ENCODE peak calls at places on chromosomes 5 and 9, in nine cellular contexts. Q is nucleus accumbens; T is kidney; S is activated CD4-positive, CD25-positive, alpha-beta regulatory T cell; F is WTC11; U is CD4-positive, alpha-beta T cell; J is coronary artery; D is astrocyte of the spinal cord; P is ureter. W is an unnamed sample.

GRCh38 chr5:24232929-24233328 is 411.8 kb downstream of the CDH10 start:
- DNase-seq in Q (no peak), S (no peak), F (no peak), D (no peak), U (no peak), T (no peak), P (no peak), J (no peak), W (no peak)

GRCh38 chr5:138595396-138595795 is 20.2 kb upstream of the HSPA9 start:
- DNase-seq in P (no peak), S (no peak), J (no peak), T (no peak), D (no peak), Q (no peak), F (no peak), U (no peak), W (no peak)

GRCh38 chr5:172283862-172284274 is 304 bp upstream of the UBTD2 start:
- DNase-seq in F (peak), Q (peak), D (peak), T (peak), J (no peak), P (peak), S (peak), U (peak), W (peak)

GRCh38 chr9:92171281-92171680 is 56.1 kb upstream of the SPTLC1 start:
- DNase-seq in P (no peak), J (no peak), U (no peak), F (no peak), D (no peak), Q (no peak), T (no peak), S (no peak), W (no peak)

GRCh38 chr5:180494060-180494509 is at the start of gene CNOT6:
- DNase-seq in F (peak), J (peak), D (peak), P (peak), S (peak), U (peak), T (peak), Q (peak), W (peak)

GRCh38 chr9:124309665-124310064 is 51.9 kb downstream of the NEK6 start:
- DNase-seq in P (no peak), D (peak), F (no peak), U (no peak), S (no peak), J (no peak), Q (no peak), T (no peak), W (no peak)

GRCh38 chr9:37338218-37338617 is 84.3 kb upstream of the GRHPR start:
- DNase-seq in D (no peak), F (no peak), J (no peak), S (no peak), P (no peak), Q (no peak), T (no peak), U (no peak), W (no peak)

GRCh38 chr5:65924366-65925093 is 1.8 kb upstream of the ERBIN start:
- DNase-seq in P (no peak), Q (no peak), T (no peak), F (no peak), D (peak), J (no peak), S (no peak), U (no peak), W (no peak)

GRCh38 chr9:130306826-130307666 is 41.5 kb downstream of the HMCN2 start:
- DNase-seq in Q (no peak), J (no peak), U (no peak), P (no peak), T (peak), F (no peak), D (no peak), S (no peak), W (no peak)

GRCh38 chr9:92404437-92404836 is at the start of gene OGN:
- DNase-seq in Q (no peak), D (peak), F (no peak), P (no peak), U (no peak), J (no peak), T (no peak), S (no peak), W (no peak)

GRCh38 chr5:43209833-43210232 is 17.8 kb downstream of the NIM1K start:
- DNase-seq in U (no peak), D (no peak), J (no peak), Q (no peak), P (no peak), F (no peak), T (no peak), S (no peak), W (no peak)

GRCh38 chr5:177430972-177431316 is 4.5 kb downstream of the GRK6 start:
- DNase-seq in S (no peak), P (no peak), D (no peak), T (no peak), F (no peak), U (no peak), Q (no peak), J (peak), W (no peak)

GRCh38 chr5:90386099-90386710 is 23.4 kb downstream of the CETN3 start:
- DNase-seq in J (no peak), P (no peak), S (no peak), T (no peak), U (no peak), D (peak), Q (no peak), F (no peak), W (no peak)

GRCh38 chr5:59241119-59241518 is 652.4 kb downstream of the PDE4D start:
- DNase-seq in Q (no peak), T (no peak), J (no peak), D (no peak), S (no peak), P (no peak), F (no peak), U (no peak), W (no peak)

GRCh38 chr9:137776306-137776995 is 101.1 kb upstream of the CACNA1B start:
- DNase-seq in Q (no peak), S (no peak), F (no peak), D (no peak), P (no peak), J (no peak), U (no peak), T (peak), W (no peak)

GRCh38 chr9:11417782-11418181 is 805.0 kb upstream of the PTPRD start:
- DNase-seq in T (no peak), J (no peak), Q (no peak), D (no peak), U (no peak), P (no peak), S (no peak), F (no peak), W (no peak)

GRCh38 chr5:113115061-113115460 is 138.5 kb downstream of the DCP2 start:
- DNase-seq in F (no peak), S (no peak), Q (no peak), U (no peak), T (no peak), P (no peak), D (no peak), J (no peak), W (no peak)

GRCh38 chr9:134419684-134420076 is 93.4 kb downstream of the RXRA start:
- DNase-seq in Q (no peak), T (no peak), U (no peak), S (no peak), P (no peak), F (peak), J (no peak), D (no peak), W (no peak)

GRCh38 chr5:13660072-13660471 is 284.4 kb downstream of the DNAH5 start:
- DNase-seq in S (no peak), Q (no peak), T (no peak), U (no peak), P (no peak), J (no peak), F (no peak), D (peak), W (no peak)

GRCh38 chr5:127389616-127390015 is 99.0 kb downstream of the MEGF10 start:
- DNase-seq in S (no peak), Q (no peak), D (no peak), U (no peak), T (no peak), J (no peak), P (no peak), F (no peak), W (no peak)

GRCh38 chr5:41610402-41610801 is 100.0 kb upstream of the PLCXD3 start:
- DNase-seq in T (no peak), D (no peak), U (no peak), S (no peak), Q (no peak), P (no peak), J (no peak), F (no peak), W (no peak)

GRCh38 chr5:102796481-102796880 is 41.4 kb downstream of the PAM start:
- DNase-seq in Q (no peak), D (no peak), J (no peak), U (no peak), P (no peak), F (no peak), T (no peak), S (no peak), W (no peak)

GRCh38 chr5:10635861-10636350 is 72.0 kb downstream of the ANKRD33B start:
- DNase-seq in T (no peak), F (no peak), D (no peak), S (no peak), Q (no peak), J (no peak), P (no peak), U (no peak), W (no peak)

GRCh38 chr5:17088051-17088450 is 129.4 kb upstream of the BASP1 start:
- DNase-seq in D (no peak), P (no peak), T (no peak), F (no peak), S (no peak), J (no peak), U (no peak), Q (no peak), W (no peak)

GRCh38 chr9:74856997-74857396 is 30.7 kb downstream of the TRPM6 start:
- DNase-seq in D (no peak), U (no peak), P (no peak), F (no peak), Q (no peak), S (no peak), J (no peak), T (no peak), W (no peak)

GRCh38 chr5:151147033-151147432 is 10.5 kb downstream of the ANXA6 start:
- DNase-seq in U (no peak), J (no peak), Q (no peak), P (no peak), S (no peak), F (no peak), T (no peak), D (no peak), W (no peak)

GRCh38 chr9:126516936-126517750 is 96.6 kb upstream of the LMX1B start:
- DNase-seq in D (peak), F (peak), Q (no peak), S (no peak), P (no peak), T (peak), U (no peak), J (no peak), W (no peak)

GRCh38 chr5:56302027-56302426 is 68.9 kb upstream of the ANKRD55 start:
- DNase-seq in T (no peak), Q (no peak), J (no peak), S (no peak), F (no peak), D (peak), P (no peak), U (no peak), W (no peak)

GRCh38 chr5:32790411-32790951 is 79.4 kb downstream of the NPR3 start:
- DNase-seq in D (peak), S (no peak), T (no peak), Q (no peak), U (no peak), P (no peak), J (no peak), F (no peak), W (no peak)

GRCh38 chr9:112112941-112113399 is 62.1 kb downstream of the SUSD1 start:
- DNase-seq in P (no peak), J (no peak), S (no peak), D (no peak), U (peak), F (peak), T (no peak), Q (no peak), W (no peak)

GRCh38 chr9:93137362-93137761 is 3.3 kb upstream of the NINJ1 start:
- DNase-seq in S (no peak), Q (no peak), U (no peak), D (no peak), P (peak), J (no peak), T (no peak), F (no peak), W (no peak)

GRCh38 chr5:657570-657969 is 35.6 kb downstream of the TPPP start:
- DNase-seq in F (no peak), P (no peak), J (no peak), D (peak), S (no peak), T (peak), Q (no peak), U (no peak), W (no peak)

GRCh38 chr5:97455996-97456395 is 272.9 kb upstream of the RIOK2 start:
- DNase-seq in U (no peak), Q (no peak), J (no peak), T (no peak), P (no peak), D (no peak), S (no peak), F (no peak), W (no peak)

GRCh38 chr5:177510567-177511053 is 984 bp upstream of the DOK3 start:
- DNase-seq in Q (no peak), J (no peak), D (no peak), S (no peak), T (no peak), F (no peak), U (no peak), P (no peak), W (peak)

GRCh38 chr9:118209343-118209742 is 505.1 kb downstream of the TLR4 start:
- DNase-seq in J (no peak), Q (no peak), P (no peak), T (no peak), F (no peak), S (no peak), U (no peak), D (no peak), W (no peak)

GRCh38 chr5:81187885-81188284 is 45.2 kb upstream of the CKMT2 start:
- DNase-seq in Q (no peak), P (no peak), J (no peak), D (no peak), F (no peak), T (no peak), U (no peak), S (no peak), W (no peak)

GRCh38 chr5:169164481-169164925 is 136.4 kb downstream of the SLIT3 start:
- DNase-seq in S (no peak), T (no peak), P (peak), D (peak), F (peak), U (no peak), J (no peak), Q (no peak), W (no peak)

GRCh38 chr5:92810036-92810435 is 771.0 kb downstream of the NR2F1-AS1 start:
- DNase-seq in S (no peak), Q (no peak), P (no peak), J (no peak), T (no peak), U (no peak), D (no peak), F (no peak), W (no peak)

W was measured in memory B cell.